ENCODE peak calls at places on chromosome 6, in six cellular contexts. S, J, K, U, N and H are unnamed samples.
A peak's percentile ranks its signal among the peaks of the same experiment; 100 is the strongest.

GRCh38 chr6:15689586-15690450 is 27.0 kb upstream of the DTNBP1 start:
- DNase-seq in N (no peak), J (no peak), U (no peak), S (no peak), K (no peak), H (no peak)

GRCh38 chr6:135722679-135723078 is 128.8 kb upstream of the PDE7B start:
- DNase-seq in K (no peak), U (peak; percentile 91), S (no peak), N (no peak), J (peak; percentile 87), H (peak; percentile 91)

GRCh38 chr6:113824411-113824810 is 32.7 kb upstream of the MARCKS start:
- DNase-seq in U (no peak), J (no peak), N (no peak), K (no peak), S (no peak), H (no peak)

GRCh38 chr6:13445744-13446115 is 41.7 kb downstream of the GFOD1 start:
- DNase-seq in K (no peak), J (no peak), N (no peak), S (no peak), U (no peak), H (no peak)

GRCh38 chr6:8535505-8535904 is 100.2 kb upstream of the SLC35B3 start:
- DNase-seq in S (no peak), J (no peak), U (no peak), N (no peak), K (no peak), H (peak; percentile 13)

GRCh38 chr6:31920803-31921202 is 6.7 kb upstream of the C2 start:
- DNase-seq in U (no peak), S (no peak), K (no peak), J (no peak), N (no peak), H (no peak)

GRCh38 chr6:79353226-79353625 is 118.7 kb upstream of the HMGN3 start:
- DNase-seq in U (peak; percentile 49), N (no peak), S (no peak), K (no peak), J (peak; percentile 21), H (peak; percentile 63)

GRCh38 chr6:80939936-80940335 is 812.5 kb downstream of the TENT5A start:
- DNase-seq in K (no peak), S (no peak), U (no peak), J (no peak), N (no peak), H (no peak)

GRCh38 chr6:153790048-153790447 is 249.0 kb upstream of the OPRM1 start:
- DNase-seq in J (peak; percentile 97), U (peak; percentile 70), S (no peak), N (no peak), K (peak; percentile 30), H (peak; percentile 76)

GRCh38 chr6:163419413-163420314 is 5.1 kb downstream of the QKI start:
- DNase-seq in K (no peak), U (peak; percentile 28), N (no peak), S (no peak), J (no peak), H (peak; percentile 33)

GRCh38 chr6:54217018-54217417 is 91.2 kb upstream of the TINAG start:
- DNase-seq in U (peak; percentile 24), K (no peak), N (no peak), J (no peak), S (no peak), H (no peak)

GRCh38 chr6:52416629-52417151 is 3.5 kb upstream of the EFHC1 start:
- DNase-seq in J (peak; percentile 59), U (peak; percentile 90), N (no peak), K (no peak), S (peak; percentile 43), H (peak; percentile 80)

GRCh38 chr6:130955755-130956154 is 107.3 kb downstream of the EPB41L2 start:
- DNase-seq in S (no peak), N (no peak), K (no peak), U (peak; percentile 53), J (no peak), H (peak; percentile 20)

GRCh38 chr6:103534107-103534506 is 1325.6 kb downstream of the HACE1 start:
- DNase-seq in N (no peak), U (no peak), S (no peak), J (no peak), K (no peak), H (no peak)

GRCh38 chr6:45647341-45648138 is 269.8 kb upstream of the SUPT3H start:
- DNase-seq in N (no peak), J (no peak), U (peak; percentile 48), S (no peak), K (no peak), H (no peak)

GRCh38 chr6:22600059-22600458 is 30.7 kb downstream of the HDGFL1 start:
- DNase-seq in J (peak; percentile 33), U (no peak), N (no peak), K (no peak), S (no peak), H (no peak)

GRCh38 chr6:87483929-87484328 is 11.2 kb downstream of the SLC35A1 start:
- DNase-seq in J (peak; percentile 40), N (no peak), S (no peak), U (peak; percentile 64), K (no peak), H (peak; percentile 35)

GRCh38 chr6:129340983-129341382 is 369.0 kb downstream of the ARHGAP18 start:
- DNase-seq in S (no peak), J (peak; percentile 86), U (peak; percentile 72), K (no peak), N (no peak), H (peak; percentile 87)

GRCh38 chr6:112237066-112237465 is 17.3 kb downstream of the LAMA4 start:
- DNase-seq in K (no peak), N (no peak), S (no peak), U (no peak), J (no peak), H (no peak)
- H3K36me3 ChIP-seq in K (no peaks in the 10 kb centered on the region), N (no peaks in the 10 kb centered on the region), S (no peaks in the 10 kb centered on the region), U (no peaks in the 10 kb centered on the region), J (no peaks in the 10 kb centered on the region), H (no peaks in the 10 kb centered on the region)

GRCh38 chr6:38929560-38929959 is 119.0 kb upstream of the GLP1R start:
- DNase-seq in K (no peak), U (no peak), N (no peak), J (no peak), S (no peak), H (no peak)
- TF ChIP-seq CTCF in K (no peak), U (peak; percentile 41), N (no peak), J (no peak), S (no peak), H (no peak)

DNA sequence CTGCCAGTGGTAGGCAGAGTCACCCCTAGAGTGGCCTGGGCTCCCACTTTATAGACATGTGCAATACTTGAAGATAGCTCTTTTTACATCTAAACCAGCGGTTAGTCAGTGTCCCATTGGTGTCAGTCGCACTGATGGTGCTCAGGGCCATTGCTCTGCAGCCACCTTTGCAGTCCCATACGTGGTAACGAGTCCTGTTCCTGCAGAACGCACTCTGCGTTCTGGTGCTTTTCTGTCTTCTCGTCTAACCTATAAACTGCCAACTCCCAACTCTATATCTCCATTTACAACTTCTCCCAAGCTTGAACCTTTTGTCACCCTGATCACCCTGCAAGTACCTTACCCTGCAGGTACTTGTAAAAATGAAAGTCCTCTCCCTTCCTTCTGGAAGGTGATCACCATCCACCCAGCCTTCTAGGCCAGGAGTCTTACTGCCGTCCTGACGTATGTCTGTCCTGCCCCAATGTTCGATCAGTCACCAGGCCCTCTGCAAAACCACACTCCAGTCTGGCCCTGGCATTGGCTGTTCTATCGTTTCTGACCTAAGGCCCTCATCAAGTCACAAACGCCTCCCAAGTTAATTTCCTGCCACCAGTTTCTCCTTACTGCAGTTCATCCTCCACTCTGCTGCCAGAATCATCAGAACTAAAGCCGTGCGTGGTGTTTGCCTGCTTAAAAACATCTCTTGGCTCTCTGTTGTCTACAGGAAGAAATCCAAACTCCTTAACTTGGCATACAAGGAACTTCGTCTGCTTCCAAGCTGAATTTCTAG is 7.9 kb downstream of the RREB1 start:
- DNase-seq in N (no peak), J (no peak), S (no peak), K (peak; percentile 62), U (no peak), H (no peak)
- H3K4me3 ChIP-seq in N (no peak overlapping the region), J (no peak overlapping the region), S (no peak overlapping the region), K (no peak overlapping the region), U (no peak overlapping the region), H (no peak overlapping the region)

GRCh38 chr6:149660028-149660427 is 11.5 kb upstream of the KATNA1 start:
- DNase-seq in N (no peak), S (no peak), J (no peak), K (no peak), U (no peak), H (no peak)
- H3K36me3 ChIP-seq in N (no peaks in the 10 kb centered on the region), S (peaks cover 25% of the 10 kb centered on the region), J (peaks cover 25% of the 10 kb centered on the region), K (no peaks in the 10 kb centered on the region), U (peaks cover 4% of the 10 kb centered on the region), H (peaks cover 3% of the 10 kb centered on the region)

DNA sequence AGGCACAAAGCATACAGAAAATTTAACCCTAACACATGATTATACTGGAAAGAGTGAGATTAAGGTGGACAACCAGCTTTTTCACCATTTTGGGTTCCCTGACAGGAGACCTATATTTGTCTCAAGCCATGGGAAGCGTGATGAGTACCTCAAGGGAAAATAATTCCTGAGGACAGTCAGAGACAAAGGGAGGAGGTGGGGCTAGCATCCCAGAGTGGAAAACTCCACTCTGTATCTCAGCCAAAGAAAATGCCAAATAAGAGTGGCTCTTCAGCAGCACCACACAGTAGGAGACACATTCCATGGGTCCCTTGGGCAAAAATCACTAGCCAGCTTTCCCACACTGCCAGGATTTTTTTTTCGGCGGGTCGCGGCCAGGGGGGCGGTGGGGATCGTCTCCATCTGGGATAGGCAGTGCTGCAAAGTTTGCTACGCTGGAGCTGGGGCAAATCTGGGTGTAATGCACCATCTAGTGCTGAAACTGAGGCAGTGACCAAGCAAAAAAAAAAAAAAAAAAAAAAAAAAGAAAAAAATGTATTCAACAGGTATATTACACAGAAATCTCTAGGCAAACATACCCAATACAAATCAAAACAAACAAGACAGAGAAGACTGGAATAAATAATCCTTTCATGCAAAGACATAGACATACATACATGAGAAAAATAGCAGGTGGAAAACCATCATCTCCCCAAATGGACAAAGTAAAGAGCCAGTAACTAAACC is 77.3 kb upstream of the SLC35F1 start:
- DNase-seq in K (no peak), J (peak; percentile 35), N (no peak), S (no peak), U (peak; percentile 47), H (peak; percentile 23)
- TF ChIP-seq CTCF in K (no peak), J (peak; percentile 71), N (no peak), S (no peak), U (peak; percentile 62), H (peak; percentile 53)

GRCh38 chr6:168698923-168699322 is 257.9 kb downstream of the SMOC2 start:
- DNase-seq in N (no peak), S (no peak), J (no peak), K (no peak), U (no peak), H (no peak)
- H3K4me3 ChIP-seq in N (no peak overlapping the region), S (no peak overlapping the region), J (no peak overlapping the region), K (no peak overlapping the region), U (no peak overlapping the region), H (no peak overlapping the region)